ENCODE peak calls at places on chromosomes 4 and X, in ten cellular contexts. X is lower leg skin, V is IMR-90, T is tibial nerve, D is vagina, K is adrenal gland, Z is spleen, U is body of pancreas, H is heart left ventricle, O is uterus. C is an unnamed sample.

GRCh38 chrX:11064851-11065600 is 46.1 kb upstream of the HCCS start:
- DNase-seq in X (no peak), V (peak; percentile 78), T (no peak), D (no peak), K (no peak), Z (no peak), U (no peak), H (no peak), O (no peak), C (no peak)

GRCh38 chr4:17787315-17787714 is 5.9 kb upstream of the FAM184B start:
- DNase-seq in X (no peak), V (peak; percentile 78), T (no peak), D (no peak), K (no peak), Z (no peak), U (no peak), H (no peak), O (no peak), C (no peak)

GRCh38 chr4:15868065-15868464 is 70.5 kb downstream of the FGFBP1 start:
- DNase-seq in X (peak; percentile 37), V (no peak), T (no peak), D (peak; percentile 18), K (no peak), Z (no peak), U (no peak), H (no peak), O (no peak), C (no peak)

GRCh38 chrX:56802921-56803848 is 74.1 kb downstream of the NBDY start:
- DNase-seq in X (no peak), V (peak; percentile 76), T (peak; percentile 22), D (peak; percentile 85), K (peak; percentile 80), Z (peak; percentile 91), U (peak; percentile 83), H (peak; percentile 23), O (peak; percentile 76), C (peak; percentile 62)

GRCh38 chr4:24527371-24527770 is 57.0 kb downstream of the DHX15 start:
- DNase-seq in X (no peak), V (peak; percentile 60), T (no peak), D (no peak), K (no peak), Z (no peak), U (no peak), H (no peak), O (no peak), C (no peak)

GRCh38 chr4:73021634-73022033 is 47.9 kb downstream of the COX18 start:
- DNase-seq in X (no peak), V (peak; percentile 31), T (no peak), D (no peak), K (no peak), Z (no peak), U (no peak), H (no peak), O (no peak), C (no peak)

GRCh38 chr4:38069271-38069760 is 109.1 kb downstream of the PTTG2 start:
- DNase-seq in X (no peak), V (peak; percentile 89), T (no peak), D (peak; percentile 49), K (peak; percentile 75), Z (no peak), U (peak; percentile 84), H (no peak), O (no peak), C (no peak)

GRCh38 chr4:82613111-82613510 is 51.3 kb upstream of the TMEM150C start:
- DNase-seq in X (no peak), V (no peak), T (no peak), D (no peak), K (peak; percentile 31), Z (no peak), U (no peak), H (no peak), O (no peak), C (no peak)

GRCh38 chr4:21307709-21308108 is 607.5 kb downstream of the PACRGL start:
- DNase-seq in X (no peak), V (no peak), T (no peak), D (no peak), K (no peak), Z (no peak), U (no peak), H (no peak), O (no peak), C (no peak)

GRCh38 chrX:54470054-54470760 is 25.8 kb downstream of the FGD1 start:
- DNase-seq in X (no peak), V (no peak), T (no peak), D (no peak), K (no peak), Z (no peak), U (no peak), H (no peak), O (no peak), C (no peak)

GRCh38 chr4:4406455-4407298 is 19.8 kb downstream of the NSG1 start:
- DNase-seq in X (no peak), V (no peak), T (no peak), D (no peak), K (peak; percentile 89), Z (peak; percentile 64), U (no peak), H (no peak), O (no peak), C (no peak)

GRCh38 chrX:48631376-48632090 is 34.2 kb downstream of the WDR13 start:
- DNase-seq in X (peak; percentile 77), V (peak; percentile 87), T (peak; percentile 63), D (no peak), K (peak; percentile 91), Z (peak; percentile 76), U (peak; percentile 79), H (peak; percentile 81), O (peak; percentile 90), C (peak; percentile 82)

GRCh38 chr4:119260528-119260927 is 48.0 kb downstream of the USP53 start:
- DNase-seq in X (no peak), V (no peak), T (no peak), D (no peak), K (no peak), Z (no peak), U (no peak), H (no peak), O (no peak), C (no peak)
- H3K4me3 ChIP-seq in X (no peak overlapping the region), V (no peak overlapping the region), T (no peak overlapping the region), D (no peak overlapping the region), K (no peak overlapping the region), Z (no peak overlapping the region), U (no peak overlapping the region), H (no peak overlapping the region), O (no peak overlapping the region), C (no peak overlapping the region)

GRCh38 chrX:149628768-149629167 is 2.8 kb downstream of the TMEM185A start:
- DNase-seq in X (no peak), V (no peak), T (no peak), D (no peak), K (no peak), Z (no peak), U (no peak), H (no peak), O (no peak), C (no peak)

GRCh38 chrX:149633511-149633910 is 1.9 kb upstream of the TMEM185A start:
- DNase-seq in X (no peak), V (no peak), T (no peak), D (no peak), K (no peak), Z (no peak), U (no peak), H (no peak), O (no peak), C (no peak)

GRCh38 chrX:149630681-149631292 is 805 bp downstream of the TMEM185A start:
- DNase-seq in X (no peak), V (peak; percentile 55), T (no peak), D (no peak), K (peak; percentile 63), Z (no peak), U (no peak), H (peak; percentile 10), O (no peak), C (peak; percentile 29)

GRCh38 chrX:149629730-149630387 is 1.7 kb downstream of the TMEM185A start:
- DNase-seq in X (no peak), V (no peak), T (no peak), D (no peak), K (no peak), Z (no peak), U (no peak), H (no peak), O (no peak), C (no peak)

DNA sequence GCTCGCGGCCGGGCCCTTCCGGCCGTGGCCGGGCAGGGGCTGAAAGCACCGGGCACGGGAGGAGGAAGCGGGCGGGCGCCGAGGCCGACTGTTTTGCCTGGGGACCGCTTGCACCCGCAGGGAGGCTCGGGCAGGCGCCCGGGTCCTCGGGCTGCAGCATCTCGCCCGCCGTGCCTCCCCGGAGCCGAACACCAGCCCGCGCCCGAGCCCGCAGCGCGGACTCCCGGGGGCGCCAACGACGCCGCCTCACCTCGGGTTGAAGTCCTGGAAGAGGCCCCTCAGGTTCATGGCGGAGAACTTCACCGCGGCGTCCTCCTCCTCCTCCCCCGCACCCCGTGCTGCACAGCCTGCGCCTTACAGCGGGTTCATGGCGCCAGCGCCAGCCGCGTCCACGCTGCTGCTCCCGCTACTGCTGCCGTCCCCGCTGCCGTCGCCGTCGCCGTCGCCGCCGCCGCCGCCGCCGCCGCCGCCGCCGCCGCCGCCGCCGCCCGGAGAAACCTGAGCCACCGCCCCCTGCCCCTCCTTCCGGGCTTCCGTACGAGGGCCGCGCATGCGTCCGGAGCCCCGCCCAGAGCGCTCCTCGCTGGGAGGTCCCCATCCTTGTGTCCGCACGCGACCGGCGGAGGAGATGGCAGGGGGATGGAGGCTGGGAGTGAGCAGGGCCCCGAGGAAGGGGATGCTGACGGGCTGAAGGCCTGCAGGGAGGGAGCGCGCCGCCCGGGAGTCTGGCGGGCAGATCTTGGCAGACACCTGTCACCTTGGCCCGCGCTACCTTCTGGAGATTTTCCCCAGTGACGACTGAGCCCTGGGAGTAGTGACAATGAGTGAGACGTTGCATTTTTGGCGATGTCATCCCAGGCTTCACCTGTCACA is at the start of gene TMEM185A:
- DNase-seq in X (peak; percentile 36), V (peak; percentile 32), T (peak; percentile 23), D (no peak), K (peak; percentile 73), Z (peak; percentile 93), U (peak; percentile 70), H (peak; percentile 66), O (peak; percentile 47), C (peak; percentile 77)
- TF ChIP-seq POLR2A in X (no peak), V (no peak), T (no peak), D (no peak), K (no peak), Z (no peak), U (peak; percentile 27), H (no peak), O (no peak), C (no peak)

GRCh38 chrX:133454525-133455323 is 39.4 kb upstream of the GPC4 start:
- DNase-seq in X (no peak), V (no peak), T (no peak), D (no peak), K (no peak), Z (no peak), U (no peak), H (no peak), O (no peak), C (no peak)
- H3K4me3 ChIP-seq in X (no peak overlapping the region), V (no peak overlapping the region), T (no peak overlapping the region), D (no peak overlapping the region), K (no peak overlapping the region), Z (no peak overlapping the region), U (no peak overlapping the region), H (no peak overlapping the region), O (no peak overlapping the region), C (no peak overlapping the region)

DNA sequence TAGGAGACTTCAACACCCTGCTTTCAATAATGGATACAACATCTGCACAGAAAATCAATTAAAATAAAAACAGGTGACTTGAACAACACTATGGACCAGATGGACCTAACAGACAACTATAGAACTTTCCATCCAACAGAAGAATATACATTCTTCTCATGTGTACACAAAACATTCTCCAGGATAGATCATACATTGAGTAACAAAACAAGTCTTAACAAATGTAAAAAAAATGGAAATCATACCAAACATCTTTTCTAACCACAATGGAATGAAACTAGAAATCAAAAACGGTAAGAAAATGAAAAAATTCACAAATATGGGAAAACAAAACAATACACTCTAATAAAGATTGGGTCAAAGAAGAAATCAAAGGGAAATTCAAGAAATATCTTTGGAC is 24.7 kb downstream of the CYP2U1 start:
- DNase-seq in X (no peak), V (no peak), T (no peak), D (no peak), K (no peak), Z (no peak), U (no peak), H (no peak), O (no peak), C (no peak)
- TF ChIP-seq POLR2A in X (no peak), V (no peak), T (no peak), D (no peak), K (no peak), Z (no peak), U (no peak), H (no peak), O (no peak), C (no peak)